ENCODE peak calls at places on chromosomes 11 and 22, in six cellular contexts. N is effector CD4-positive, alpha-beta T cell; I is glomerular endothelial cell; T is upper lobe of right lung; U is germinal center; J is AG04450. O is an unnamed sample.

GRCh38 chr11:63945482-63946163 is 6.8 kb downstream of the NAA40 start:
- DNase-seq in T (peak; percentile 71), U (peak; percentile 50), I (no peak), N (peak; percentile 37), J (peak; percentile 27), O (peak; percentile 80)

GRCh38 chr22:43007519-43008102 is 7.3 kb downstream of the PACSIN2 start:
- DNase-seq in I (no peak), T (peak; percentile 80), U (no peak), N (no peak), J (no peak), O (no peak)

GRCh38 chr11:113023986-113024385 is 62.8 kb downstream of the NCAM1 start:
- DNase-seq in T (no peak), J (no peak), I (no peak), U (no peak), N (no peak), O (no peak)

GRCh38 chr11:38013157-38013556 is 1415.1 kb upstream of the RAG2 start:
- DNase-seq in N (no peak), T (no peak), J (no peak), U (no peak), I (no peak), O (no peak)

GRCh38 chr22:37433786-37434185 is 6.5 kb upstream of the ELFN2 start:
- DNase-seq in N (no peak), U (no peak), J (no peak), T (no peak), I (no peak), O (no peak)

GRCh38 chr11:24046731-24047130 is 450.1 kb upstream of the LUZP2 start:
- DNase-seq in N (no peak), J (no peak), U (no peak), I (no peak), T (no peak), O (no peak)

GRCh38 chr11:70358797-70359196 is 39.5 kb upstream of the CTTN start:
- DNase-seq in J (no peak), T (no peak), N (no peak), U (no peak), I (no peak), O (no peak)

GRCh38 chr11:18012314-18012905 is 437 bp downstream of the SERGEF start:
- DNase-seq in I (no peak), J (no peak), U (peak; percentile 24), N (peak; percentile 14), T (no peak), O (peak; percentile 33)

GRCh38 chr11:110199184-110199981 is 97.0 kb downstream of the RDX start:
- DNase-seq in J (no peak), I (no peak), U (no peak), N (no peak), T (no peak), O (no peak)

O was measured in putamen.